ENCODE peak calls at places on chromosome 1, in eight cellular contexts. O is AG10803; D is astrocyte of the hippocampus; R is NCI-H69; V is activated T-helper 1 cell treated with anti-CD3 and anti-CD28 coated beads, Interleukin-2, amount 50 U/mL, for 16 hours; T is T-cell; E is GM19239; B is memory B cell. Y is an unnamed sample.

GRCh38 chr1:151579436-151580225 is 32.2 kb upstream of the SNX27 start:
- DNase-seq in O (peak), D (peak), R (no peak), V (no peak), T (no peak), E (no peak), B (no peak), Y (peak)

GRCh38 chr1:215865060-215865459 is 298.0 kb downstream of the KCTD3 start:
- DNase-seq in O (no peak), D (no peak), R (no peak), V (no peak), T (no peak), E (no peak), B (no peak), Y (no peak)

GRCh38 chr1:98468111-98468717 is 193.3 kb upstream of the SNX7 start:
- DNase-seq in O (peak), D (peak), R (peak), V (no peak), T (no peak), E (no peak), B (no peak), Y (peak)

GRCh38 chr1:210541680-210542358 is 213.1 kb downstream of the HHAT start:
- DNase-seq in O (no peak), D (peak), R (no peak), V (no peak), T (no peak), E (no peak), B (no peak), Y (peak)

GRCh38 chr1:245404952-245405351 is 250.2 kb downstream of the KIF26B start:
- DNase-seq in O (no peak), D (no peak), R (no peak), V (no peak), T (no peak), E (no peak), B (no peak), Y (no peak)

GRCh38 chr1:191669629-191670028 is 488.6 kb upstream of the RGS18 start:
- DNase-seq in O (no peak), D (peak), R (no peak), V (no peak), T (no peak), E (no peak), B (no peak), Y (no peak)

GRCh38 chr1:52834798-52835197 is 7.8 kb upstream of the ZYG11A start:
- DNase-seq in O (peak), D (no peak), R (no peak), V (no peak), T (no peak), E (no peak), B (no peak), Y (no peak)

GRCh38 chr1:116900471-116901365 is 9.0 kb upstream of the PTGFRN start:
- DNase-seq in O (no peak), D (no peak), R (peak), V (no peak), T (no peak), E (no peak), B (no peak), Y (no peak)

GRCh38 chr1:172149377-172149776 is 271.1 kb upstream of the C1orf105 start:
- DNase-seq in O (peak), D (peak), R (no peak), V (no peak), T (no peak), E (no peak), B (no peak), Y (no peak)

GRCh38 chr1:107430540-107431228 is 289.8 kb downstream of the NTNG1 start:
- DNase-seq in O (peak), D (peak), R (peak), V (no peak), T (peak), E (peak), B (peak), Y (peak)

GRCh38 chr1:101929343-101929742 is 67.4 kb downstream of the OLFM3 start:
- DNase-seq in O (no peak), D (no peak), R (peak), V (no peak), T (no peak), E (no peak), B (no peak), Y (no peak)

GRCh38 chr1:89523597-89524368 is 846 bp upstream of the LRRC8B start:
- DNase-seq in O (no peak), D (no peak), R (peak), V (peak), T (peak), E (peak), B (no peak), Y (no peak)

GRCh38 chr1:229043111-229043510 is 227.8 kb upstream of the RAB4A start:
- DNase-seq in O (no peak), D (no peak), R (no peak), V (no peak), T (no peak), E (no peak), B (no peak), Y (no peak)

GRCh38 chr1:223732993-223733798 is 20.9 kb downstream of the CAPN2 start:
- DNase-seq in O (no peak), D (no peak), R (peak), V (no peak), T (no peak), E (no peak), B (no peak), Y (no peak)

GRCh38 chr1:116921301-116921885 is 11.7 kb downstream of the PTGFRN start:
- DNase-seq in O (no peak), D (no peak), R (no peak), V (no peak), T (no peak), E (no peak), B (no peak), Y (no peak)

GRCh38 chr1:1173793-1174415 is at the start of gene TTLL10:
- DNase-seq in O (no peak), D (peak), R (no peak), V (no peak), T (peak), E (no peak), B (no peak), Y (no peak)

GRCh38 chr1:221503268-221503667 is 238.6 kb downstream of the DUSP10 start:
- DNase-seq in O (no peak), D (no peak), R (no peak), V (no peak), T (no peak), E (no peak), B (no peak), Y (no peak)